ENCODE peak calls at places on chromosomes 6 and 20, in eight cellular contexts. F is IMR-90, Z is fibroblast of mammary gland, M is thoracic aorta, N is GM12865, H is heart right ventricle, L is epithelial cell of esophagus, V is WTC11. A is an unnamed sample.
A peak's percentile ranks its signal among the peaks of the same experiment; 100 is the strongest.

GRCh38 chr6:7674291-7674690 is 51.6 kb upstream of the BMP6 start:
- DNase-seq in V (no peak), Z (peak; percentile 9), M (no peak), H (no peak), F (no peak), N (no peak), L (no peak), A (no peak)

GRCh38 chr6:111211411-111212030 is 124.2 kb downstream of the SLC16A10 start:
- DNase-seq in M (no peak), N (no peak), L (peak; percentile 20), F (no peak), Z (no peak), V (no peak), H (no peak), A (no peak)

GRCh38 chr6:22146581-22147468 is 150.0 kb downstream of the PRL start:
- DNase-seq in F (no peak), L (peak; percentile 38), V (no peak), Z (peak; percentile 18), M (no peak), H (peak; percentile 14), N (peak; percentile 26), A (no peak)

GRCh38 chr20:51411867-51412266 is 130.7 kb downstream of the NFATC2 start:
- DNase-seq in Z (no peak), V (no peak), F (no peak), N (no peak), H (no peak), M (no peak), L (no peak), A (no peak)

GRCh38 chr6:56613247-56613851 is 29.3 kb downstream of the DST start:
- DNase-seq in N (no peak), F (no peak), Z (no peak), L (peak; percentile 56), V (no peak), H (no peak), M (no peak), A (no peak)

GRCh38 chr20:35370751-35371150 is 41.0 kb downstream of the UQCC1 start:
- DNase-seq in Z (no peak), N (no peak), H (no peak), M (no peak), L (no peak), F (no peak), V (no peak), A (no peak)

GRCh38 chr6:44338228-44339122 is 4.0 kb upstream of the SPATS1 start:
- DNase-seq in F (peak; percentile 56), Z (peak; percentile 63), V (peak; percentile 78), L (peak; percentile 74), H (peak; percentile 35), N (peak; percentile 79), M (no peak), A (no peak)

GRCh38 chr6:142871910-142872331 is 73.1 kb downstream of the HIVEP2 start:
- DNase-seq in F (peak; percentile 96), V (no peak), M (no peak), Z (peak; percentile 96), L (peak; percentile 87), H (no peak), N (peak; percentile 85), A (no peak)

GRCh38 chr6:15495375-15495901 is 167.4 kb downstream of the DTNBP1 start:
- DNase-seq in M (no peak), Z (peak; percentile 48), V (no peak), H (peak; percentile 67), N (no peak), L (peak; percentile 33), F (no peak), A (peak; percentile 73)

GRCh38 chr20:10094566-10095173 is 59.9 kb downstream of the ANKEF1 start:
- DNase-seq in H (no peak), V (no peak), F (no peak), N (no peak), M (no peak), Z (peak; percentile 37), L (peak; percentile 26), A (no peak)

GRCh38 chr20:10089871-10090587 is 55.2 kb downstream of the ANKEF1 start:
- DNase-seq in L (peak; percentile 62), F (no peak), H (no peak), V (no peak), M (no peak), Z (no peak), N (no peak), A (no peak)

GRCh38 chr20:10093087-10093591 is 58.4 kb downstream of the ANKEF1 start:
- DNase-seq in N (no peak), H (no peak), L (peak; percentile 89), F (peak; percentile 57), Z (peak; percentile 74), V (no peak), M (no peak), A (no peak)

DNA sequence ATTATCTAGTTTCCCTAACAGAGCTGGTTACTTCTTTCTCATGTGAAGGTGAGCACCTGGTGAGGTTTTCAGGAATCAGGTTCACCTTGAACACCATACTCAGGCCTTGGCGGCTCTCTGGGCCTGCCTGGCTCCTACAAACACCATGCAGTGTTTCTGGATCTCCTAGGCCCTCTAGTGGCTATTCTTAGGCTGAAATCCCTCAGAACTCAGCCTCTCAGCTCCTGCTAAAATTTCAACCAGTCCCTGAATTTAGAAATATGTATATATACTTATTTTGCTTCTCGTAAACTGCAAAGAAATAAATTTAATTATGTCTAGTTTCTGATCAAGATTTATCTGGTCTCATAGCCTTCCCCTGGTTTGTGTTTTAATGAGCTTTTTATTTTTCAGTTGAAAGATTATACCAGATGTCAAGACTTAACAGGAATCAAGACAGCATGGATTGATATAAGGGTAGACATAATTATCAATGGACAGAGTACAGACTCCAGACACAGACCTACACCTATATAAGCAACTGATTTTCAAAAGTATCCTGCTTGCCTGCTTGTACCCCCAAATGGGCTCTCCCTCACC is 55.9 kb downstream of the ANKEF1 start:
- DNase-seq in M (no peak), H (peak; percentile 19), V (peak; percentile 39), N (peak; percentile 61), L (peak; percentile 79), Z (peak; percentile 71), F (peak; percentile 53), A (no peak)
- TF ChIP-seq CTCF in M (peak; percentile 55), H (peak; percentile 77), V (peak; percentile 51), N (peak; percentile 72), L (peak; percentile 94), Z (peak; percentile 84), F (peak; percentile 74), A (peak; percentile 62)

GRCh38 chr6:118650500-118651281 is 700 bp downstream of the CEP85L start:
- DNase-seq in F (peak; percentile 48), V (peak; percentile 59), N (peak; percentile 63), H (peak; percentile 53), Z (peak; percentile 45), L (peak; percentile 49), M (no peak), A (peak; percentile 74)
- TF ChIP-seq CTCF in F (no peak), V (no peak), N (no peak), H (peak; percentile 28), Z (no peak), L (no peak), M (peak; percentile 41), A (no peak)

GRCh38 chr20:58482416-58482815 is 32.8 kb downstream of the APCDD1L start:
- DNase-seq in M (no peak), L (no peak), H (no peak), V (no peak), N (no peak), Z (peak; percentile 37), F (peak; percentile 6), A (no peak)

GRCh38 chr20:58479666-58480454 is 35.3 kb downstream of the APCDD1L start:
- DNase-seq in L (no peak), H (no peak), F (no peak), V (no peak), M (no peak), N (no peak), Z (no peak), A (no peak)

GRCh38 chr20:58480455-58481356 is 34.5 kb downstream of the APCDD1L start:
- DNase-seq in L (no peak), N (no peak), F (no peak), V (no peak), Z (no peak), H (no peak), M (no peak), A (no peak)

GRCh38 chr20:58483051-58483450 is 32.1 kb downstream of the APCDD1L start:
- DNase-seq in L (no peak), Z (no peak), V (no peak), F (no peak), M (no peak), H (no peak), N (no peak), A (peak; percentile 23)

GRCh38 chr20:58481541-58482021 is 33.6 kb downstream of the APCDD1L start:
- DNase-seq in F (no peak), M (no peak), N (peak; percentile 60), V (peak; percentile 86), H (peak; percentile 38), L (peak; percentile 46), Z (peak; percentile 41), A (no peak)
- TF ChIP-seq CTCF in F (peak; percentile 55), M (peak; percentile 28), N (peak; percentile 57), V (peak; percentile 92), H (peak; percentile 47), L (peak; percentile 63), Z (peak; percentile 49), A (peak; percentile 26)

DNA sequence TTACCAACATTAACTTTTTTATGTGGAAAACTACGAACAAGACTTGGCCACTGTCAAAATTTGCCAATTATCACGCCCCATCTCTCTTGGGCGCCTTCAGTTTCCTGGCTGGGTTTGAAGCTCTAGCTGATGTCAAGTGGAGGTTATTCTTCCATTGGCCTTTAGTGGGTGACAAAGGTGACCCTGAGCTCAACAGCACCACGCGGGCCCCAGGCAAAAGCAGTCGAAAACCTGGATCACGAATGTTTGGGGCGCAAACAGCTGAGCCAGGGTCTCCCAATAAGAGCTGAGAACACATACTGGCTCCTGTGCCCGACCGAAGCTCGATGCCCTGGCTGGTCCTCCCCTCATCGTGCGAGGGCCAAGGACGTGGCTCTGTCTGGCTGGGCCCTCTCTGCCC is 26.8 kb downstream of the SLC17A9 start:
- DNase-seq in M (no peak), N (no peak), L (no peak), F (no peak), V (no peak), H (no peak), Z (no peak), A (no peak)
- TF ChIP-seq CTCF in M (no peak), N (no peak), L (no peak), F (no peak), V (no peak), H (no peak), Z (no peak), A (no peak)

DNA sequence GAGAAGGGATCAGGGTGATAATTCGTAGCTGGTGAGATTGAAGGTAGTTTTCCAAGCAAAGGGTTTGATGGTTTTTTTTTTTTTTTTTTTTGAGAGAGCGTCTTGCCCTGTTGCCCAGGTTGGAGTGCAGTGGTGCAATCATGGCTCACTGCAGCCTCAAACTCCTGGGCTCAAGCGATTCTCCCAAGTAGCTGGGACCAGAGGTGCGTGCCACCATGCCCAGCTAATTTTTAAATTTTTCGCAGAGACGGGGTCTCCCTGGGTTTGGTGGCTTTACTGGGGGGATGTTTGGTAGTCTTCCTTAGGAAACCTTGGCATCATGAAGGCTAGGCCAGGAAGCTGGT is 76.8 kb upstream of the RNF24 start:
- DNase-seq in N (no peak), V (no peak), H (no peak), Z (no peak), M (no peak), F (no peak), L (no peak), A (no peak)
- TF ChIP-seq CTCF in N (no peak), V (peak; percentile 7), H (no peak), Z (no peak), M (no peak), F (no peak), L (no peak), A (no peak)